ENCODE peak calls at places on chromosomes 6 and 20, in four cellular contexts. B, M, U and A are unnamed samples.

GRCh38 chr6:33170176-33171095 is 21.8 kb downstream of the COL11A2 start:
- DNase-seq in B (no peak), U (no peak), M (no peak), A (no peak)

GRCh38 chr20:33407796-33408195 is 6.5 kb upstream of the CDK5RAP1 start:
- DNase-seq in U (no peak), M (no peak), B (no peak), A (no peak)

GRCh38 chr6:15266423-15266996 is 20.6 kb downstream of the JARID2 start:
- DNase-seq in B (no peak), U (no peak), M (no peak), A (no peak)

GRCh38 chr6:148329568-148330299 is 12.9 kb upstream of the SASH1 start:
- DNase-seq in U (no peak), M (peak), B (no peak), A (peak)

GRCh38 chr6:112289039-112289566 is 34.7 kb upstream of the LAMA4 start:
- DNase-seq in M (peak), B (peak), U (no peak), A (no peak)

GRCh38 chr6:37784585-37784967 is 35.0 kb upstream of the ZFAND3 start:
- DNase-seq in M (peak), B (no peak), U (no peak), A (no peak)

GRCh38 chr6:112470950-112471349 is 123.8 kb downstream of the RFPL4B start:
- DNase-seq in U (no peak), B (no peak), M (no peak), A (no peak)

GRCh38 chr20:52313335-52313963 is 121.9 kb upstream of the ZFP64 start:
- DNase-seq in U (no peak), M (peak), B (peak), A (peak)

GRCh38 chr6:142771162-142771561 is 173.8 kb downstream of the HIVEP2 start:
- DNase-seq in B (no peak), M (no peak), U (no peak), A (no peak)

GRCh38 chr20:58366016-58366415 is 23.0 kb upstream of the VAPB start:
- DNase-seq in U (no peak), M (no peak), B (no peak), A (no peak)

GRCh38 chr6:5782783-5783567 is 223.8 kb downstream of the NRN1 start:
- DNase-seq in M (no peak), U (no peak), B (no peak), A (peak)

GRCh38 chr6:14142816-14143215 is 25.2 kb downstream of the CD83 start:
- DNase-seq in U (no peak), M (no peak), B (no peak), A (no peak)

GRCh38 chr6:28585335-28585734 is 59.7 kb downstream of the GPX5 start:
- DNase-seq in B (no peak), M (peak), U (no peak), A (peak)

GRCh38 chr20:45441746-45442145 is 25.8 kb downstream of the PIGT start:
- DNase-seq in B (no peak), M (no peak), U (no peak), A (no peak)

GRCh38 chr20:42603655-42604054 is 586.1 kb downstream of the PTPRT start:
- DNase-seq in M (no peak), U (no peak), B (no peak), A (no peak)

GRCh38 chr6:113540491-113540890 is 316.7 kb upstream of the MARCKS start:
- DNase-seq in B (no peak), U (no peak), M (peak), A (no peak)

GRCh38 chr6:48757661-48758060 is 646.7 kb upstream of the PTCHD4 start:
- DNase-seq in B (no peak), U (no peak), M (no peak), A (peak)

GRCh38 chr6:131038612-131039344 is 24.3 kb downstream of the EPB41L2 start:
- DNase-seq in B (no peak), U (no peak), M (peak), A (peak)
- TF ChIP-seq CTCF in B (no peak), U (no peak), M (no peak), A (no peak)

DNA sequence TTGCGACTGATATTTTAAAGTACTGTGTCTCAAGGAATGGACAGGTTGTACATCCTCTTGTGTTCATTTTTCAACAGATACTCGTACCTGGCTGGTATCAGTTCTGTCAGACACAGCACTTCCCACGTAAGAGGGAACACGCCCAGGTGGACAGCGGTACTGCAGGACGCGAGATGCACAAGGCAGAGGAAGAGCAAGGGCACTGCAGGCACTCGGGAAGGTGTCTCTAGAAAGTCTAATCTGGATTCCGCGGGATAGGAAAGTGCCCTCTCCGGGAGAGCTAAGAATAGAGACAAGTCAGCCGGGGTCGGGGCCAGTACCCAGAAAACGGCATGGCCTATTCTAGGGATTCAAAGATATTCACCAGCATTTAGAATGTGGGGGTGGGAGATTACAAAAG is 94.2 kb upstream of the MBOAT1 start:
- DNase-seq in M (no peak), B (no peak), U (no peak), A (no peak)
- TF ChIP-seq CTCF in M (no peak), B (no peak), U (no peak), A (peak)

DNA sequence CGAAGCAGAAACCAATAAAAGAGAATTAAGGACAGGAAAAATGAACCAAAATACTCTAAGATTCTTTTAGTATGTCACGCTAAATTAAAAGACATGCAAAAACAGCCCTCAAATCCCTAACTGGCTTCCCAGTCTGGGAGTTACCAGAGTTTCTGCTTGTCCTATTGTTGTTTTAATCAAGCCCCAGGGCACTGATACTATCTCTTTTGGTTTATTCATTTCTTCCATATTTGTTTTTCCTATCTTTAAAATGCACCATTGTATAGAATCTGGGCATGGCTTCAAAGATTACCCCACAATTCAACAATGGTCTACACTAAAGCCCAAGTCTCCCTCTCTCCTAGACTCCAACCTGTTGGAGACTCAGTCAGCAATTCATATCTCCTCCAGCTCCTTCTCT is 169.1 kb downstream of the MYLK4 start:
- DNase-seq in U (no peak), B (no peak), M (no peak), A (no peak)
- TF ChIP-seq CTCF in U (no peak), B (no peak), M (no peak), A (no peak)

GRCh38 chr6:115982453-115982852 is 78.2 kb downstream of the FRK start:
- DNase-seq in M (no peak), B (no peak), U (no peak), A (no peak)
- TF ChIP-seq CTCF in M (no peak), B (no peak), U (no peak), A (no peak)

GRCh38 chr20:31738729-31739549 is at the start of gene TPX2:
- DNase-seq in M (peak), U (peak), B (peak), A (peak)
- TF ChIP-seq CTCF in M (peak), U (no peak), B (no peak), A (peak)

DNA sequence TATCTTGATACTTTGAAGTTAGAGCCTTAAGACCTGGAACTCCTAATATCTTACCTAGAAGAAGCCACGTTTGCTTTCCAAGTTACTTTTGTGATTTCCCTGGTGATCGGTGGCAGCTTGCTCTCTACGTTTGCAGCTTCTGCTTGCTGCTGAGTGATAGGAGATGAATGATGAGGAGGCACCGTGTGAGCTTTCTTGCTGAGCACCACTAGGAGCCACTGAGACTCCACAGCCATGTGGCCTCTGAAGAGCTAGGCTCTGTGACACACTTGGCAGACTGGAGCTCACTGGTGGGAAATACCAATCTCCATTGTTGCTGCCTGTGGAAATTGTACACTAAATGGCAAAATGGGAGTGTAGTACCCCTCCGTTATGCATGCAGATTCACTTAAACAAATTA is 161.8 kb downstream of the IBTK start:
- DNase-seq in B (no peak), M (no peak), U (no peak), A (no peak)
- TF ChIP-seq CTCF in B (no peak), M (no peak), U (no peak), A (no peak)

GRCh38 chr6:125753937-125754259 is 4.5 kb downstream of the HEY2 start:
- DNase-seq in M (no peak), U (no peak), B (no peak), A (no peak)

GRCh38 chr6:125751334-125751916 is 2.0 kb downstream of the HEY2 start:
- DNase-seq in B (no peak), U (no peak), M (no peak), A (no peak)

GRCh38 chr6:125750692-125751333 is 1.4 kb downstream of the HEY2 start:
- DNase-seq in B (no peak), U (no peak), M (no peak), A (no peak)

GRCh38 chr6:125752773-125753172 is 3.3 kb downstream of the HEY2 start:
- DNase-seq in M (no peak), B (no peak), U (no peak), A (no peak)

DNA sequence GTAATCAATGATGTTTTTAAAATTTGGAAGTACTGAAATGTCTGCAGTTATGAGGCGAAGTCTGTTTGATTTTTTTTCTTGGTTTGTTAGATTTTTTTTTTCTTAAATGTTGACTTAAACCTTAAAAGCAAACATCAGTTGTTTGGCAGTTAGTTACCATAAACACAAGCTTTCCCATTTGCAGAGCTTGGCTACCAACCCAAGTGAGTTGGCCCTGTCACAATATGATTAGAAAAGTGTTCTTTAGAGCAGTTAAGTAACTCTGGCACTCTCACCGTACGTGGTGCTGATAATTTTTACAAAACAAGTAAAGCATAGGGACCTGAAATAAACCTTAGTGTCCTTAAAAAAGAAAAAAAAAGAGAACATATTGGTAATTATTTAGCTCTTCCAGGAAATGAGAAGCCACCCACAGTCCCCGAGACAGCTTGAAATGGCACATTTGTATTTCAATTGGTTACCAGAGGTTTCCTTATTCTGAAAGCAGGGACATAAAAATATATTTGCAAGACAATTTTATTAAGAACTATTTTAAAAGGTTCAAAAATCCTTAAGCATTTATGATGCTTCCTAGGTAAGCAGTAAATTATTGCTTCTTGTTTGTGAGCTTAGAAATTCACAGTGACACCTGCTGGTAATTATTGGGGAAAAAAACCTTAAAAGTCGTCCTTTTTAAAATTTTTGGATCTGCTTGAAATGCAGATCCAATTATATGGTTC is 3.9 kb downstream of the HEY2 start:
- DNase-seq in B (peak), U (no peak), M (peak), A (peak)
- TF ChIP-seq CTCF in B (peak), U (peak), M (peak), A (peak)